ENCODE peak calls at places on chromosome 19, in four cellular contexts. F, P, O and G are unnamed samples.

GRCh38 chr19:10219678-10220077 is 11.5 kb downstream of the S1PR2 start:
- DNase-seq in F (peak), P (no peak), O (peak), G (peak)

GRCh38 chr19:7197169-7197759 is 97.0 kb downstream of the INSR start:
- DNase-seq in P (peak), F (peak), O (peak), G (peak)

GRCh38 chr19:29927944-29928669 is 13.9 kb upstream of the URI1 start:
- DNase-seq in F (peak), P (no peak), O (peak), G (no peak)

GRCh38 chr19:3253270-3253669 is 28.8 kb downstream of the CELF5 start:
- DNase-seq in P (no peak), F (no peak), O (no peak), G (peak)

GRCh38 chr19:10820173-10820572 is 15.8 kb downstream of the TMED1 start:
- DNase-seq in F (no peak), O (no peak), P (peak), G (peak)

GRCh38 chr19:10269333-10270179 is 1.4 kb upstream of the ICAM1 start:
- DNase-seq in O (no peak), P (no peak), F (peak), G (peak)

GRCh38 chr19:49391581-49392399 is 3.7 kb downstream of the KASH5 start:
- DNase-seq in P (peak), F (peak), O (peak), G (peak)

GRCh38 chr19:58386166-58386575 is 898 bp upstream of the RPS5 start:
- DNase-seq in F (no peak), O (no peak), P (no peak), G (no peak)

GRCh38 chr19:33883869-33884519 is 87.3 kb downstream of the KCTD15 start:
- DNase-seq in P (no peak), F (no peak), O (no peak), G (no peak)

GRCh38 chr19:30225615-30226463 is 146.3 kb upstream of the ZNF536 start:
- DNase-seq in P (peak), O (no peak), F (no peak), G (no peak)

GRCh38 chr19:54470991-54471782 is 1.9 kb downstream of the CDC42EP5 start:
- DNase-seq in P (no peak), O (no peak), F (no peak), G (peak)

DNA sequence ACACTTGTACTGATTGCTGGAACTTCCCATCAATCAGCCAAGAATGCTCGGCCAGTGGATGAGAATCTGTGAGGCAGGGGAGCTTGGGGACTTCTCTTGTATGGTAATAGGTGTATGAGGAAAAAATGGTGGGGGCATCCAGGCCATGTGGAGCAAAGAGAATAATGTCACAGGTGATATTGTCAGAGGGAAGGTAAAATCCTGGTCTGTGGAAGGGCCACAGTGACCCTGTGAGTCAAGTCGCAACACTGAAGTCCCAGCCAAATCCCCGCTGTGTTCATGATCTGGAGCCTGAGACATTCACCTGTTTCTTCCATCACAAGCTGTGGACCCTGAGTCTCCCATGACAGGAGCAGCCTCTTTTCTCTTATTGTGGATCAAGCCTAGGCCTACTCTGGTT is 8.1 kb downstream of the PSG7 start:
- DNase-seq in P (no peak), O (no peak), F (no peak), G (no peak)
- TF ChIP-seq CHD4 in P (no peak), O (no peak), F (no peak), G (no peak)

GRCh38 chr19:43662487-43662886 is 7.5 kb downstream of the PLAUR start:
- DNase-seq in P (no peak), F (peak), O (no peak), G (no peak)
- TF ChIP-seq CHD4 in P (no peak), F (no peak), O (no peak), G (no peak)

DNA sequence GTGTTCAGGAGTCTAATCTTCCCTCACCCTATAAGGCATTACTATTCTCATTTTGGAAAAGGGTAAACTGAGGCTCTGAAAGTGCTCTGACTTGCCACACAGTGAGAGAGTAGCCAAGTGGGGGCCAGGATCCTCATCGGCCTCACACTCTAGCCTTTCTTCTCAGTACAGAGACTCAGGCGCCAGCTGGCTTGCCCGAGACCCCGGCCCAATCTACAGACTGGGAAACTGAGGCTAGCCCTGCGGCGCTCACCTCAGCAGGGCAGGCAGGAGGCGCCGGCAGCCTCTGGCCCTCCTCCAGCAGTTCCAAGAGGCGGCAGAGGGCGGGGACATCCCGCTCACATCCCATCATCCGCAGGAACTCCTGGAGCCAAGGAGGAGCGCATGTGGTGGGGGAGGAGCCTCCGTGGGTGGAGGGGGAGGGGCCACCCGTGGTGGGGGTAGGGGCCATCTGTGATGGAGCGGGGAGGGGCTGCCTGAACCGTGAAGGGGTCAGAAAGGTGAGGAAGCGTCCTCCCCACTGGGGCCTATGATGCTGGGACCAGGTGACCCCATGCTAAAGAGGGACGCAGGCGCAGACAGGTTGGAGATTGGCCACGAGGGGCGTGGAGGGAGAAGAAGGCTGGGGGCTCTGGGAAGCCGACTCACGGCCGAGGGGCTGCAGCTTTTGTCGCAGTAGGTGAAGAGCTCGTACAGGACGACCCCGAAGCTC is 8.7 kb upstream of the INSL3 start:
- DNase-seq in F (no peak), O (no peak), P (peak), G (peak)
- TF ChIP-seq CHD4 in F (no peak), O (no peak), P (peak), G (no peak)

DNA sequence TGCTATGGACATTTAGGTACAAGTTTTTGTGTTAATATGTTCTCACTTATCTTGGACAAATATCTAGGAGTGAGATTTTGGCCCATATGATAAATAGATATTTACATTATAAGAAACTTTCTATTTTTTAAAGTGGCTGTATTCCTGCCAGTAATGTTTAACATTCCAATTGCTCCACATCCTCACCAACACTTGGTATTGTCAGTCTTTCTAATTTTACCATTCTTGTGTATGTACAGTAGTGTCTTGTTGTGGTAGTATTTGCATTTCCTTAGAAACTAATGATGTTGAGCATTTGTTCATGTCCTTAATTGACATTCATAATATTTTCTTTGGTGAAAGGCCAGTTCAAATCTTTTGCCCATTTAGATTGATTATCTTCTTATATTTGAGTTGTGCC is 171.4 kb upstream of the TSHZ3 start:
- DNase-seq in O (no peak), F (no peak), P (no peak), G (no peak)
- TF ChIP-seq CHD4 in O (no peak), F (no peak), P (no peak), G (no peak)

GRCh38 chr19:46015080-46015960 is 7.5 kb downstream of the PGLYRP1 start:
- DNase-seq in P (peak), O (no peak), F (no peak), G (peak)

GRCh38 chr19:46017095-46017429 is 5.8 kb downstream of the PGLYRP1 start:
- DNase-seq in O (no peak), P (no peak), F (no peak), G (no peak)

GRCh38 chr19:46016426-46017094 is 6.3 kb downstream of the PGLYRP1 start:
- DNase-seq in P (peak), O (peak), F (peak), G (peak)

GRCh38 chr19:46014534-46014933 is 8.3 kb downstream of the PGLYRP1 start:
- DNase-seq in P (no peak), O (no peak), F (no peak), G (no peak)

GRCh38 chr19:46015961-46016425 is 6.9 kb downstream of the PGLYRP1 start:
- DNase-seq in F (no peak), P (no peak), O (no peak), G (no peak)
- TF ChIP-seq CHD4 in F (no peak), P (no peak), O (no peak), G (no peak)

GRCh38 chr19:898663-899062 is 5.4 kb downstream of the RNU6-9 start:
- DNase-seq in P (no peak), O (no peak), F (no peak), G (peak)
- TF ChIP-seq CHD4 in P (no peak), O (no peak), F (no peak), G (no peak)

DNA sequence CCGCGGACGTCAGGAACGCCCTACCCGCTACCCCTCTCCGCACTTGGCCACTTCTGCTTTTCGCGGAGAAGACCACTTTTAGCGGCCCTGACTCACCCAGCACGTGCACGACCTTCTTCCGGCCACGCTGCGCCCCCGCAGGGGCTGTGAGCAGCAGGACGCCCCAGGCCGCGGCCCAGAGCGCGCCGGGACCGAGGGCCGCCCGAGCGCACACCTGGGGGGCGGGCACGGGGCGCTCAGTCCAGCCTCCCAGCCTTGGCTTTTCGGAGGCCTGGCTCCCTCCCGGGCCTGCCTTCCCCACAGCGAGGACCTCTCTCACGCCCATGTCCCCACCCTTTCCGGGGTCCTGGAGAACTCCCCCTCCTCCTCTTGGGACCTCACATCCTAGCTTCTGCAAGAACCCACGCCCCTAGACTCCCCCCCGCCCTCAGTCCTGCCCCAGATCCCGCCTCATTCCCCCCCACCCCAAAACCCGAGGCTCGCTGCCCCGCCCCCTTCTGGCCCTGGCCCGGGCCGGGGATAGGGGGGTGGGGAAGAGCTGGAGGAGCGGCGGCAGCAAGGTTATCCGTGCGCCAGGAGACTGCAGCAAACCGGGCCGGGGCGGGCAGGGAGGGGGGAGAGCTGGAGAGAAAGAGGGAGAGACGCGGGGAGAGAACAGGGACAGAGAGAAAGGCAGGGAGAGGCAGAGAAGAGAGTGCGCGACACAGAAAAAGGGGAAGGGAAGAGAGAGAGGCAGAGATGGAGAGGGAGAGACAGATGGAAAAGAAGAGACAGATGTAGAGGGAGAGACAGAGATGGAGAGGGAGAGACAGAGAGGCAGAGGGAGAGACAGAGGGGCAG is 11.5 kb downstream of the TM6SF2 start:
- DNase-seq in P (no peak), O (no peak), F (no peak), G (no peak)
- TF ChIP-seq CHD4 in P (no peak), O (no peak), F (no peak), G (no peak)

DNA sequence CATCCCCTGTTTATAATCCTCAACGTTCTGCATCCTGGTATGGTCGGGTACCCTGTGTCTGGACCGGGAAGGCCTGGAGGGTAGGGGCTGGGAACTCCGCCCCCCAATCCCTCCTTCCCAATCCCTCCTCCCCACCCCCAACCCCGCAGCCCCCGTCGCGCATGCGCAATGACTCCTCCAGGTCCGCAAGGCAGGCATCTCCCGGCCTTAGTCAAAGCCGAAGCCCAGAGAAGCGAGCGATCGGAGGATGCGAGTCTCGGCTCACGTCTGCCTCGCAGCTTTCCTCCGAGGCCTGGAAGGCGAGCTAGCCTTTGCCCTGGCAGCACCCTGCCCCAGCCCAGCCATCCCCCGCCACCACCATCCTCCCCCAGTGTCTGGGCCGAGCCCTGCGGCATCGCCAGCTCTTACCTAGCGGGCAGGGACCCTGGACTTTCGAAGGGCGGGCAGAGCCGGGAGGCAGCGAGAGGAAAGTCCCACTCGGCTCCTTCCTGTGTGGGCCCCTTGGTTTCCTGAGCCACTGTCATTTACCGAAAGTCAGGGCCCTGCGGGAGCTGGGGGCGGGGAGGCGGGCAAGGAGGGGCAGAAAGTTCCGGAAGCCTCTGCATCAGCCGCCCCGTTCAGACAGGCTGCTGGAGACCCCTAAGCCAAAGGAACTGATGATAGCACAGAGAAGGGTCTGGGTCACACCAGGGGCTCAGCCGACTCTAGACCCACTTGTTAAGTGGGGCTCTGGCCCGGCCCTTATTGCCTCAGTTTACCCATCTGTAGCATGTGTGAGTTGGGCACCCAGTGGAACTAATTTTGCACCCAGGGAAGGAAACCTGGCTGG is at the start of gene JAK3:
- DNase-seq in P (no peak), F (peak), O (peak), G (peak)
- TF ChIP-seq CHD4 in P (no peak), F (no peak), O (no peak), G (no peak)

GRCh38 chr19:18832331-18833140 is 777 bp downstream of the UPF1 start:
- DNase-seq in P (peak), F (peak), O (no peak), G (peak)
- TF ChIP-seq CHD4 in P (no peak), F (no peak), O (no peak), G (no peak)